ENCODE peak calls at places on chromosomes 2 and 18, in seven cellular contexts. One of them, this sample, is unnamed.

GRCh38 chr2:174263989-174264388 is 15.7 kb upstream of the OLA1 start:
- DNase-seq in cardiac muscle cell: no peak
- DNase-seq in fibroblast of mammary gland: peak; percentile 85
- DNase-seq in CD8-positive, alpha-beta T cell: no peak
- DNase-seq in tibial nerve: no peak
- DNase-seq in left ventricle myocardium inferior: no peak
- DNase-seq in Panc1: no peak
- DNase-seq in this sample: peak; percentile 78

GRCh38 chr2:193824474-193824873 is 1629.7 kb upstream of the TMEFF2 start:
- DNase-seq in cardiac muscle cell: no peak
- DNase-seq in fibroblast of mammary gland: peak; percentile 88
- DNase-seq in CD8-positive, alpha-beta T cell: no peak
- DNase-seq in tibial nerve: no peak
- DNase-seq in left ventricle myocardium inferior: no peak
- DNase-seq in Panc1: no peak
- DNase-seq in this sample: peak; percentile 84

GRCh38 chr2:232142049-232142448 is 180.5 kb downstream of the DIS3L2 start:
- DNase-seq in cardiac muscle cell: peak; percentile 65
- DNase-seq in fibroblast of mammary gland: peak; percentile 35
- DNase-seq in CD8-positive, alpha-beta T cell: no peak
- DNase-seq in tibial nerve: no peak
- DNase-seq in left ventricle myocardium inferior: no peak
- DNase-seq in Panc1: peak; percentile 17
- DNase-seq in this sample: no peak

GRCh38 chr18:25503567-25504081 is 151.7 kb upstream of the ZNF521 start:
- DNase-seq in cardiac muscle cell: peak; percentile 55
- DNase-seq in fibroblast of mammary gland: peak; percentile 85
- DNase-seq in CD8-positive, alpha-beta T cell: no peak
- DNase-seq in tibial nerve: peak; percentile 71
- DNase-seq in left ventricle myocardium inferior: peak; percentile 47
- DNase-seq in Panc1: no peak
- DNase-seq in this sample: peak; percentile 67

GRCh38 chr2:73947412-73948018 is 20.8 kb downstream of the DGUOK start:
- DNase-seq in cardiac muscle cell: no peak
- DNase-seq in fibroblast of mammary gland: no peak
- DNase-seq in CD8-positive, alpha-beta T cell: no peak
- DNase-seq in tibial nerve: no peak
- DNase-seq in left ventricle myocardium inferior: no peak
- DNase-seq in Panc1: no peak
- DNase-seq in this sample: no peak

GRCh38 chr2:232623768-232624553 is 9.4 kb upstream of the EFHD1 start:
- DNase-seq in cardiac muscle cell: no peak
- DNase-seq in fibroblast of mammary gland: no peak
- DNase-seq in CD8-positive, alpha-beta T cell: no peak
- DNase-seq in tibial nerve: no peak
- DNase-seq in left ventricle myocardium inferior: no peak
- DNase-seq in Panc1: no peak
- DNase-seq in this sample: no peak

GRCh38 chr2:240355001-240355891 is 80.2 kb upstream of the GPC1 start:
- DNase-seq in cardiac muscle cell: no peak
- DNase-seq in fibroblast of mammary gland: peak; percentile 73
- DNase-seq in CD8-positive, alpha-beta T cell: no peak
- DNase-seq in tibial nerve: no peak
- DNase-seq in left ventricle myocardium inferior: no peak
- DNase-seq in Panc1: no peak
- DNase-seq in this sample: no peak

GRCh38 chr18:76593838-76594237 is 98.8 kb upstream of the ZNF516 start:
- DNase-seq in cardiac muscle cell: no peak
- DNase-seq in fibroblast of mammary gland: no peak
- DNase-seq in CD8-positive, alpha-beta T cell: no peak
- DNase-seq in tibial nerve: no peak
- DNase-seq in left ventricle myocardium inferior: no peak
- DNase-seq in Panc1: no peak
- DNase-seq in this sample: no peak

GRCh38 chr2:205462681-205463345 is 219.5 kb upstream of the NRP2 start:
- DNase-seq in cardiac muscle cell: no peak
- DNase-seq in fibroblast of mammary gland: peak; percentile 45
- DNase-seq in CD8-positive, alpha-beta T cell: no peak
- DNase-seq in tibial nerve: no peak
- DNase-seq in left ventricle myocardium inferior: no peak
- DNase-seq in Panc1: no peak
- DNase-seq in this sample: no peak

GRCh38 chr18:58064406-58064998 is 20.5 kb downstream of the NEDD4L start:
- DNase-seq in cardiac muscle cell: no peak
- DNase-seq in fibroblast of mammary gland: no peak
- DNase-seq in CD8-positive, alpha-beta T cell: no peak
- DNase-seq in tibial nerve: no peak
- DNase-seq in left ventricle myocardium inferior: no peak
- DNase-seq in Panc1: no peak
- DNase-seq in this sample: no peak

GRCh38 chr18:58067611-58068010 is 23.6 kb downstream of the NEDD4L start:
- DNase-seq in cardiac muscle cell: no peak
- DNase-seq in fibroblast of mammary gland: no peak
- DNase-seq in CD8-positive, alpha-beta T cell: no peak
- DNase-seq in tibial nerve: no peak
- DNase-seq in left ventricle myocardium inferior: no peak
- DNase-seq in Panc1: no peak
- DNase-seq in this sample: no peak

GRCh38 chr18:58069721-58070292 is 25.8 kb downstream of the NEDD4L start:
- DNase-seq in cardiac muscle cell: no peak
- DNase-seq in fibroblast of mammary gland: no peak
- DNase-seq in CD8-positive, alpha-beta T cell: no peak
- DNase-seq in tibial nerve: no peak
- DNase-seq in left ventricle myocardium inferior: no peak
- DNase-seq in Panc1: no peak
- DNase-seq in this sample: no peak

GRCh38 chr18:58069104-58069503 is 25.1 kb downstream of the NEDD4L start:
- DNase-seq in cardiac muscle cell: no peak
- DNase-seq in fibroblast of mammary gland: no peak
- DNase-seq in CD8-positive, alpha-beta T cell: no peak
- DNase-seq in tibial nerve: no peak
- DNase-seq in left ventricle myocardium inferior: no peak
- DNase-seq in Panc1: no peak
- DNase-seq in this sample: no peak
- H3K4me3 ChIP-seq in cardiac muscle cell: no peak overlapping the region
- H3K4me3 ChIP-seq in fibroblast of mammary gland: no peak overlapping the region
- H3K4me3 ChIP-seq in CD8-positive, alpha-beta T cell: no peak overlapping the region
- H3K4me3 ChIP-seq in tibial nerve: no peak overlapping the region
- H3K4me3 ChIP-seq in left ventricle myocardium inferior: no peak overlapping the region
- H3K4me3 ChIP-seq in Panc1: no peak overlapping the region
- H3K4me3 ChIP-seq in this sample: no peak overlapping the region

GRCh38 chr18:2847341-2848144 is 737 bp downstream of the EMILIN2 start:
- DNase-seq in cardiac muscle cell: peak; percentile 66
- DNase-seq in fibroblast of mammary gland: peak; percentile 39
- DNase-seq in CD8-positive, alpha-beta T cell: no peak
- DNase-seq in tibial nerve: peak; percentile 17
- DNase-seq in left ventricle myocardium inferior: peak; percentile 42
- DNase-seq in Panc1: no peak
- DNase-seq in this sample: no peak
- H3K4me3 ChIP-seq in cardiac muscle cell: peak overlapping the region; percentile 71
- H3K4me3 ChIP-seq in fibroblast of mammary gland: peak overlapping the region; percentile 51
- H3K4me3 ChIP-seq in CD8-positive, alpha-beta T cell: peak overlapping the region; percentile 51
- H3K4me3 ChIP-seq in tibial nerve: peak overlapping the region; percentile 51
- H3K4me3 ChIP-seq in left ventricle myocardium inferior: peak overlapping the region; percentile 75
- H3K4me3 ChIP-seq in Panc1: peak overlapping the region; percentile 16
- H3K4me3 ChIP-seq in this sample: peak overlapping the region; percentile 62

GRCh38 chr2:170163666-170164065 is 14.3 kb upstream of the MYO3B start:
- DNase-seq in cardiac muscle cell: no peak
- DNase-seq in fibroblast of mammary gland: peak; percentile 25
- DNase-seq in CD8-positive, alpha-beta T cell: no peak
- DNase-seq in tibial nerve: no peak
- DNase-seq in left ventricle myocardium inferior: no peak
- DNase-seq in Panc1: no peak
- DNase-seq in this sample: no peak
- H3K4me3 ChIP-seq in cardiac muscle cell: no peak overlapping the region
- H3K4me3 ChIP-seq in fibroblast of mammary gland: no peak overlapping the region
- H3K4me3 ChIP-seq in CD8-positive, alpha-beta T cell: no peak overlapping the region
- H3K4me3 ChIP-seq in tibial nerve: no peak overlapping the region
- H3K4me3 ChIP-seq in left ventricle myocardium inferior: no peak overlapping the region
- H3K4me3 ChIP-seq in Panc1: no peak overlapping the region
- H3K4me3 ChIP-seq in this sample: no peak overlapping the region

GRCh38 chr18:69402219-69402989 is 1.7 kb downstream of the DOK6 start:
- DNase-seq in cardiac muscle cell: peak; percentile 35
- DNase-seq in fibroblast of mammary gland: no peak
- DNase-seq in CD8-positive, alpha-beta T cell: no peak
- DNase-seq in tibial nerve: no peak
- DNase-seq in left ventricle myocardium inferior: no peak
- DNase-seq in Panc1: no peak
- DNase-seq in this sample: no peak
- H3K4me3 ChIP-seq in cardiac muscle cell: peak overlapping the region; percentile 83
- H3K4me3 ChIP-seq in fibroblast of mammary gland: no peak overlapping the region
- H3K4me3 ChIP-seq in CD8-positive, alpha-beta T cell: no peak overlapping the region
- H3K4me3 ChIP-seq in tibial nerve: peak overlapping the region; percentile 52
- H3K4me3 ChIP-seq in left ventricle myocardium inferior: peak overlapping the region; percentile 79
- H3K4me3 ChIP-seq in Panc1: no peak overlapping the region
- H3K4me3 ChIP-seq in this sample: peak overlapping the region; percentile 54

This sample was measured in skeletal muscle cell.